ENCODE peak calls at places on chromosomes 12 and 14, in six cellular contexts. One of them, this sample, is unnamed.

GRCh38 chr14:87615822-87616679 is 376.9 kb downstream of the GALC start:
- DNase-seq in effector memory CD4-positive, alpha-beta T cell: no peak
- DNase-seq in neural progenitor cell: peak; percentile 80
- DNase-seq in prostate gland: peak; percentile 8
- DNase-seq in right lobe of liver: no peak
- DNase-seq in tibial artery: no peak
- DNase-seq in this sample: peak; percentile 36

GRCh38 chr12:60451457-60451856 is 855.6 kb downstream of the SLC16A7 start:
- DNase-seq in effector memory CD4-positive, alpha-beta T cell: no peak
- DNase-seq in neural progenitor cell: no peak
- DNase-seq in prostate gland: no peak
- DNase-seq in right lobe of liver: no peak
- DNase-seq in tibial artery: no peak
- DNase-seq in this sample: no peak

GRCh38 chr12:128388461-128388921 is 121.5 kb downstream of the TMEM132C start:
- DNase-seq in effector memory CD4-positive, alpha-beta T cell: no peak
- DNase-seq in neural progenitor cell: no peak
- DNase-seq in prostate gland: no peak
- DNase-seq in right lobe of liver: no peak
- DNase-seq in tibial artery: no peak
- DNase-seq in this sample: peak; percentile 34

GRCh38 chr14:93173943-93174395 is 10.7 kb downstream of the MOAP1 start:
- DNase-seq in effector memory CD4-positive, alpha-beta T cell: no peak
- DNase-seq in neural progenitor cell: no peak
- DNase-seq in prostate gland: no peak
- DNase-seq in right lobe of liver: peak; percentile 23
- DNase-seq in tibial artery: no peak
- DNase-seq in this sample: no peak

GRCh38 chr14:79809849-79810612 is 401.3 kb downstream of the DIO2 start:
- DNase-seq in effector memory CD4-positive, alpha-beta T cell: no peak
- DNase-seq in neural progenitor cell: peak; percentile 52
- DNase-seq in prostate gland: peak; percentile 36
- DNase-seq in right lobe of liver: no peak
- DNase-seq in tibial artery: no peak
- DNase-seq in this sample: no peak

GRCh38 chr12:69240625-69240984 is 1.2 kb downstream of the CPSF6 start:
- DNase-seq in effector memory CD4-positive, alpha-beta T cell: peak; percentile 18
- DNase-seq in neural progenitor cell: peak; percentile 7
- DNase-seq in prostate gland: no peak
- DNase-seq in right lobe of liver: no peak
- DNase-seq in tibial artery: no peak
- DNase-seq in this sample: no peak

GRCh38 chr14:99752486-99753121 is 40.6 kb upstream of the EML1 start:
- DNase-seq in effector memory CD4-positive, alpha-beta T cell: no peak
- DNase-seq in neural progenitor cell: no peak
- DNase-seq in prostate gland: no peak
- DNase-seq in right lobe of liver: no peak
- DNase-seq in tibial artery: no peak
- DNase-seq in this sample: no peak

GRCh38 chr14:50452979-50453705 is 56.5 kb upstream of the CDKL1 start:
- DNase-seq in effector memory CD4-positive, alpha-beta T cell: no peak
- DNase-seq in neural progenitor cell: no peak
- DNase-seq in prostate gland: no peak
- DNase-seq in right lobe of liver: no peak
- DNase-seq in tibial artery: no peak
- DNase-seq in this sample: no peak

GRCh38 chr14:26398616-26399015 is 199.2 kb downstream of the NOVA1 start:
- DNase-seq in effector memory CD4-positive, alpha-beta T cell: no peak
- DNase-seq in neural progenitor cell: no peak
- DNase-seq in prostate gland: no peak
- DNase-seq in right lobe of liver: no peak
- DNase-seq in tibial artery: no peak
- DNase-seq in this sample: no peak

GRCh38 chr12:67155863-67156262 is 113.3 kb upstream of the CAND1 start:
- DNase-seq in effector memory CD4-positive, alpha-beta T cell: no peak
- DNase-seq in neural progenitor cell: no peak
- DNase-seq in prostate gland: no peak
- DNase-seq in right lobe of liver: no peak
- DNase-seq in tibial artery: no peak
- DNase-seq in this sample: no peak

GRCh38 chr14:69613312-69614073 is 2.1 kb downstream of the SUSD6 start:
- DNase-seq in effector memory CD4-positive, alpha-beta T cell: no peak
- DNase-seq in neural progenitor cell: no peak
- DNase-seq in prostate gland: no peak
- DNase-seq in right lobe of liver: no peak
- DNase-seq in tibial artery: no peak
- DNase-seq in this sample: no peak

GRCh38 chr14:57293851-57294837 is 25.4 kb downstream of the AP5M1 start:
- DNase-seq in effector memory CD4-positive, alpha-beta T cell: no peak
- DNase-seq in neural progenitor cell: peak; percentile 22
- DNase-seq in prostate gland: no peak
- DNase-seq in right lobe of liver: no peak
- DNase-seq in tibial artery: no peak
- DNase-seq in this sample: no peak

GRCh38 chr12:112973712-112974305 is 4.5 kb upstream of the OAS2 start:
- DNase-seq in effector memory CD4-positive, alpha-beta T cell: no peak
- DNase-seq in neural progenitor cell: no peak
- DNase-seq in prostate gland: no peak
- DNase-seq in right lobe of liver: no peak
- DNase-seq in tibial artery: no peak
- DNase-seq in this sample: no peak

GRCh38 chr14:99274346-99275221 is 2.6 kb upstream of the BCL11B start:
- DNase-seq in effector memory CD4-positive, alpha-beta T cell: no peak
- DNase-seq in neural progenitor cell: peak; percentile 97
- DNase-seq in prostate gland: peak; percentile 82
- DNase-seq in right lobe of liver: no peak
- DNase-seq in tibial artery: peak; percentile 72
- DNase-seq in this sample: peak; percentile 76

GRCh38 chr14:99729991-99730875 is 46.1 kb downstream of the CYP46A1 start:
- DNase-seq in effector memory CD4-positive, alpha-beta T cell: peak; percentile 33
- DNase-seq in neural progenitor cell: peak; percentile 92
- DNase-seq in prostate gland: peak; percentile 43
- DNase-seq in right lobe of liver: peak; percentile 71
- DNase-seq in tibial artery: peak; percentile 81
- DNase-seq in this sample: peak; percentile 93

GRCh38 chr12:40208707-40209106 is 16.1 kb upstream of the LRRK2 start:
- DNase-seq in effector memory CD4-positive, alpha-beta T cell: no peak
- DNase-seq in neural progenitor cell: no peak
- DNase-seq in prostate gland: no peak
- DNase-seq in right lobe of liver: no peak
- DNase-seq in tibial artery: no peak
- DNase-seq in this sample: peak; percentile 12

GRCh38 chr12:7157391-7157790 is 27.2 kb downstream of the CLSTN3 start:
- DNase-seq in effector memory CD4-positive, alpha-beta T cell: no peak
- DNase-seq in neural progenitor cell: no peak
- DNase-seq in prostate gland: no peak
- DNase-seq in right lobe of liver: no peak
- DNase-seq in tibial artery: no peak
- DNase-seq in this sample: no peak

GRCh38 chr14:45249847-45250575 is 3.0 kb downstream of the MIS18BP1 start:
- DNase-seq in effector memory CD4-positive, alpha-beta T cell: no peak
- DNase-seq in neural progenitor cell: no peak
- DNase-seq in prostate gland: no peak
- DNase-seq in right lobe of liver: no peak
- DNase-seq in tibial artery: no peak
- DNase-seq in this sample: peak; percentile 46

GRCh38 chr14:34256223-34256622 is 205.8 kb downstream of the SPTSSA start:
- DNase-seq in effector memory CD4-positive, alpha-beta T cell: no peak
- DNase-seq in neural progenitor cell: no peak
- DNase-seq in prostate gland: no peak
- DNase-seq in right lobe of liver: no peak
- DNase-seq in tibial artery: no peak
- DNase-seq in this sample: no peak

GRCh38 chr14:52023518-52023917 is 34.2 kb downstream of the RTRAF start:
- DNase-seq in effector memory CD4-positive, alpha-beta T cell: no peak
- DNase-seq in neural progenitor cell: no peak
- DNase-seq in prostate gland: no peak
- DNase-seq in right lobe of liver: no peak
- DNase-seq in tibial artery: no peak
- DNase-seq in this sample: no peak

GRCh38 chr12:82124711-82125110 is 233.5 kb downstream of the CCDC59 start:
- DNase-seq in effector memory CD4-positive, alpha-beta T cell: no peak
- DNase-seq in neural progenitor cell: no peak
- DNase-seq in prostate gland: no peak
- DNase-seq in right lobe of liver: no peak
- DNase-seq in tibial artery: no peak
- DNase-seq in this sample: no peak

GRCh38 chr12:12546314-12546772 is 16.3 kb downstream of the DUSP16 start:
- DNase-seq in effector memory CD4-positive, alpha-beta T cell: no peak
- DNase-seq in neural progenitor cell: no peak
- DNase-seq in prostate gland: no peak
- DNase-seq in right lobe of liver: no peak
- DNase-seq in tibial artery: no peak
- DNase-seq in this sample: no peak

GRCh38 chr12:58814036-58814435 is 106.3 kb downstream of the LRIG3 start:
- DNase-seq in effector memory CD4-positive, alpha-beta T cell: no peak
- DNase-seq in neural progenitor cell: no peak
- DNase-seq in prostate gland: no peak
- DNase-seq in right lobe of liver: no peak
- DNase-seq in tibial artery: no peak
- DNase-seq in this sample: no peak

GRCh38 chr12:6341439-6342139 is at the start of gene TNFRSF1A:
- DNase-seq in effector memory CD4-positive, alpha-beta T cell: no peak
- DNase-seq in neural progenitor cell: peak; percentile 62
- DNase-seq in prostate gland: peak; percentile 81
- DNase-seq in right lobe of liver: peak; percentile 87
- DNase-seq in tibial artery: peak; percentile 91
- DNase-seq in this sample: peak; percentile 79

GRCh38 chr12:93015970-93016751 is 87.1 kb upstream of the EEA1 start:
- DNase-seq in effector memory CD4-positive, alpha-beta T cell: no peak
- DNase-seq in neural progenitor cell: peak; percentile 11
- DNase-seq in prostate gland: peak; percentile 70
- DNase-seq in right lobe of liver: no peak
- DNase-seq in tibial artery: no peak
- DNase-seq in this sample: no peak

GRCh38 chr14:68144051-68144681 is 324.6 kb downstream of the RAD51B start:
- DNase-seq in effector memory CD4-positive, alpha-beta T cell: no peak
- DNase-seq in neural progenitor cell: no peak
- DNase-seq in prostate gland: peak; percentile 47
- DNase-seq in right lobe of liver: no peak
- DNase-seq in tibial artery: peak; percentile 73
- DNase-seq in this sample: no peak

GRCh38 chr14:36661506-36662257 is at the start of gene PAX9:
- DNase-seq in effector memory CD4-positive, alpha-beta T cell: no peak
- DNase-seq in neural progenitor cell: peak; percentile 97
- DNase-seq in prostate gland: peak; percentile 96
- DNase-seq in right lobe of liver: peak; percentile 51
- DNase-seq in tibial artery: peak; percentile 84
- DNase-seq in this sample: peak; percentile 83
- H3K27me3 ChIP-seq in effector memory CD4-positive, alpha-beta T cell: peaks cover 53% of the 10 kb centered on the region
- H3K27me3 ChIP-seq in neural progenitor cell: peaks cover 100% of the 10 kb centered on the region
- H3K27me3 ChIP-seq in prostate gland: no peaks in the 10 kb centered on the region
- H3K27me3 ChIP-seq in right lobe of liver: peaks cover 76% of the 10 kb centered on the region
- H3K27me3 ChIP-seq in tibial artery: peaks cover 9% of the 10 kb centered on the region
- H3K27me3 ChIP-seq in this sample: peaks cover 3% of the 10 kb centered on the region

GRCh38 chr12:104475269-104475668 is 18.5 kb downstream of the CHST11 start:
- DNase-seq in effector memory CD4-positive, alpha-beta T cell: no peak
- DNase-seq in neural progenitor cell: no peak
- DNase-seq in prostate gland: no peak
- DNase-seq in right lobe of liver: no peak
- DNase-seq in tibial artery: no peak
- DNase-seq in this sample: no peak
- H3K27ac ChIP-seq in effector memory CD4-positive, alpha-beta T cell: no peak overlapping the region
- H3K27ac ChIP-seq in neural progenitor cell: no peak overlapping the region
- H3K27ac ChIP-seq in prostate gland: no peak overlapping the region
- H3K27ac ChIP-seq in right lobe of liver: no peak overlapping the region
- H3K27ac ChIP-seq in tibial artery: no peak overlapping the region
- H3K27ac ChIP-seq in this sample: no peak overlapping the region

GRCh38 chr12:3164454-3165310 is 87.5 kb downstream of the TSPAN9 start:
- DNase-seq in effector memory CD4-positive, alpha-beta T cell: no peak
- DNase-seq in neural progenitor cell: peak; percentile 64
- DNase-seq in prostate gland: no peak
- DNase-seq in right lobe of liver: no peak
- DNase-seq in tibial artery: no peak
- DNase-seq in this sample: no peak

GRCh38 chr12:3168775-3169221 is 91.6 kb downstream of the TSPAN9 start:
- DNase-seq in effector memory CD4-positive, alpha-beta T cell: no peak
- DNase-seq in neural progenitor cell: no peak
- DNase-seq in prostate gland: peak; percentile 77
- DNase-seq in right lobe of liver: no peak
- DNase-seq in tibial artery: no peak
- DNase-seq in this sample: no peak

GRCh38 chr12:3167636-3168035 is 90.5 kb downstream of the TSPAN9 start:
- DNase-seq in effector memory CD4-positive, alpha-beta T cell: no peak
- DNase-seq in neural progenitor cell: no peak
- DNase-seq in prostate gland: no peak
- DNase-seq in right lobe of liver: no peak
- DNase-seq in tibial artery: no peak
- DNase-seq in this sample: no peak

GRCh38 chr12:3168223-3168770 is 91.1 kb downstream of the TSPAN9 start:
- DNase-seq in effector memory CD4-positive, alpha-beta T cell: no peak
- DNase-seq in neural progenitor cell: no peak
- DNase-seq in prostate gland: no peak
- DNase-seq in right lobe of liver: no peak
- DNase-seq in tibial artery: no peak
- DNase-seq in this sample: no peak

DNA sequence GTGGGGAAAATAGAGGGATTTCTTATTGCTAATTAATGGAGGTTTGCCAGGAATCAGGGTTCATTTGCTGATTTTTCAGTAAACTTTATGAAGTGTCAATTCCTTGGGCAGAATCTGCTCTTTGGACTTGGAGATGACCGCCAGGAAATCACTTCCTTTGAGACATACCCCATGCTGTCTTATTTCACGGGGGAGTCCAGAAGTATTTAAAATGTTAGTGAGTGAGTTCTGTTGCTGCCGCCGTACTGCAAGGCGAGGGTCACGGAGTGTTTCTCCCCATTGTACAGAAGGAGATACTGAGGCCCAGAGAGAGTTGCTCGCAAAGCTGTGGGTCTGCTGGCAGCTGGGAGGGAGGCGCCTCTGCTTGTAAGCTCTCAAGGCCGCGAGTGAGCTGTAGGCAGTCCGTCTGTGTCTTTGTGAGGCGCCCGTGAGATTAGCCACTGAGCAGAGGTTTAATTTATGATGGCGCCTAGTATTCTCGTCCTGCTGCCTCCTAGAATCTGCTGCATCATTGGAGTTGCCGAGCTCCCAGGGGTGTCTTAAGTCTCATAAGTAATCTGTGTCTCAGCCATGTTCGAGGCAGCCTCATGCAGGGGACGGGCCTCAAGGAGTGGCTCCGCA is 88.2 kb downstream of the TSPAN9 start:
- DNase-seq in effector memory CD4-positive, alpha-beta T cell: no peak
- DNase-seq in neural progenitor cell: no peak
- DNase-seq in prostate gland: no peak
- DNase-seq in right lobe of liver: no peak
- DNase-seq in tibial artery: no peak
- DNase-seq in this sample: no peak
- H3K4me1 ChIP-seq in effector memory CD4-positive, alpha-beta T cell: no peaks in the 10 kb centered on the region
- H3K4me1 ChIP-seq in neural progenitor cell: peaks cover 20% of the 10 kb centered on the region
- H3K4me1 ChIP-seq in prostate gland: no peaks in the 10 kb centered on the region
- H3K4me1 ChIP-seq in right lobe of liver: peaks cover 5% of the 10 kb centered on the region
- H3K4me1 ChIP-seq in tibial artery: peaks cover 2% of the 10 kb centered on the region
- H3K4me1 ChIP-seq in this sample: no peaks in the 10 kb centered on the region

DNA sequence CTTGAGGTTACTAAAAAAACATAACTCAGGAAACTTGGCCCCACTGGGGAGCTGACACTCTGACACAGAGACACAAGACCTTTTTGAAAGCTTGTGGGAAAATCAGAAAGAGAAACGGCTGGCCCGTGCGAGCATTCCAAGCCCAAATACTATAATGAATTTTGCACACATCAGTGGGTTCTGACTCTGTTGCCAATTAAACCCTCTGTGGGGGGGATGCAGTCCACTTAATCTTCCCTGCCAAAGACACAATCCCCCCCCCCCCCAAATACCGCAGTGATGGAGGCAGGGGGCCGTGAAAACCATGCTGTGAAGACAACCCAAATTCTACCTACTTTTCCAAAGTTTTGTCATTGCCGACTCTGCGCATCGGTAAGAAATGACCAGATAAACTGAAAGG is 80.8 kb upstream of the FZD10 start:
- DNase-seq in effector memory CD4-positive, alpha-beta T cell: no peak
- DNase-seq in neural progenitor cell: peak; percentile 82
- DNase-seq in prostate gland: no peak
- DNase-seq in right lobe of liver: no peak
- DNase-seq in tibial artery: no peak
- DNase-seq in this sample: no peak
- H3K27me3 ChIP-seq in effector memory CD4-positive, alpha-beta T cell: no peaks in the 10 kb centered on the region
- H3K27me3 ChIP-seq in neural progenitor cell: peaks cover 52% of the 10 kb centered on the region
- H3K27me3 ChIP-seq in prostate gland: no peaks in the 10 kb centered on the region
- H3K27me3 ChIP-seq in right lobe of liver: no peaks in the 10 kb centered on the region
- H3K27me3 ChIP-seq in tibial artery: no peaks in the 10 kb centered on the region
- H3K27me3 ChIP-seq in this sample: no peaks in the 10 kb centered on the region